ENCODE peak calls at places on chromosomes 16 and 17, in ten cellular contexts. V is Caco-2, G is heart right ventricle, A is left ventricle myocardium inferior, N is mucosa of descending colon, J is stomach, D is cardiac muscle cell, S is kidney, T is PC-3, H is GM23338. R is an unnamed sample. For H3K36me3, the result is how much of the 10 kb centered on the place peaks cover.

GRCh38 chr16:66361604-66362135 is 4.8 kb upstream of the CDH5 start:
- DNase-seq in V (no peak), G (no peak), A (no peak), N (no peak), J (no peak), D (no peak), S (no peak), T (no peak), H (no peak), R (no peak)

GRCh38 chr17:16363749-16364536 is 10.7 kb upstream of the CENPV start:
- DNase-seq in V (peak), G (peak), A (peak), N (no peak), J (peak), D (peak), S (no peak), T (peak), H (peak), R (peak)

GRCh38 chr16:55385363-55385762 is 61.4 kb downstream of the IRX6 start:
- DNase-seq in V (no peak), G (no peak), A (no peak), N (no peak), J (no peak), D (no peak), S (no peak), T (no peak), H (no peak), R (no peak)

GRCh38 chr17:3691539-3692166 is 4.3 kb downstream of the P2RX5 start:
- DNase-seq in V (no peak), G (no peak), A (no peak), N (peak), J (no peak), D (no peak), S (no peak), T (no peak), H (peak), R (no peak)

GRCh38 chr16:58029410-58029809 is 3.9 kb downstream of the MMP15 start:
- DNase-seq in V (no peak), G (no peak), A (no peak), N (no peak), J (no peak), D (no peak), S (no peak), T (no peak), H (no peak), R (no peak)

GRCh38 chr17:47999612-48000011 is 28.7 kb downstream of the CDK5RAP3 start:
- DNase-seq in V (peak), G (no peak), A (no peak), N (no peak), J (no peak), D (no peak), S (no peak), T (peak), H (no peak), R (no peak)

GRCh38 chr16:77062878-77063566 is 128.0 kb upstream of the MON1B start:
- DNase-seq in V (no peak), G (no peak), A (no peak), N (no peak), J (no peak), D (no peak), S (no peak), T (no peak), H (peak), R (no peak)

GRCh38 chr16:55508941-55509920 is at the start of gene LPCAT2:
- DNase-seq in V (peak), G (peak), A (peak), N (peak), J (peak), D (peak), S (peak), T (peak), H (peak), R (peak)

GRCh38 chr17:68591583-68591982 is 9.6 kb downstream of the FAM20A start:
- DNase-seq in V (no peak), G (peak), A (peak), N (no peak), J (no peak), D (no peak), S (peak), T (peak), H (peak), R (peak)

GRCh38 chr16:66751135-66751991 is at the start of gene DYNC1LI2:
- DNase-seq in V (peak), G (peak), A (peak), N (peak), J (peak), D (peak), S (peak), T (peak), H (peak), R (peak)

GRCh38 chr17:48047113-48047740 is 932 bp upstream of the NFE2L1 start:
- DNase-seq in V (peak), G (no peak), A (no peak), N (no peak), J (no peak), D (no peak), S (no peak), T (no peak), H (peak), R (no peak)

GRCh38 chr17:46770818-46771600 is 47.5 kb downstream of the WNT3 start:
- DNase-seq in V (peak), G (peak), A (peak), N (no peak), J (peak), D (peak), S (peak), T (peak), H (peak), R (peak)

GRCh38 chr17:56262854-56263253 is 109.6 kb downstream of the ANKFN1 start:
- DNase-seq in V (no peak), G (no peak), A (no peak), N (no peak), J (peak), D (no peak), S (no peak), T (peak), H (no peak), R (no peak)

GRCh38 chr17:31580331-31581021 is 189.0 kb downstream of the RAB11FIP4 start:
- DNase-seq in V (no peak), G (no peak), A (no peak), N (peak), J (peak), D (no peak), S (no peak), T (peak), H (no peak), R (no peak)

GRCh38 chr16:59684911-59685310 is 950.8 kb upstream of the GOT2 start:
- DNase-seq in V (no peak), G (no peak), A (no peak), N (no peak), J (no peak), D (no peak), S (no peak), T (no peak), H (no peak), R (no peak)

GRCh38 chr17:38742431-38743308 is 5.5 kb downstream of the PCGF2 start:
- DNase-seq in V (no peak), G (no peak), A (no peak), N (no peak), J (no peak), D (no peak), S (no peak), T (no peak), H (no peak), R (peak)

GRCh38 chr16:56860226-56861020 is 4.6 kb upstream of the SLC12A3 start:
- DNase-seq in V (peak), G (no peak), A (no peak), N (no peak), J (no peak), D (no peak), S (no peak), T (no peak), H (no peak), R (no peak)

GRCh38 chr17:40850287-40850972 is 16.6 kb downstream of the KRT12 start:
- DNase-seq in V (no peak), G (no peak), A (no peak), N (no peak), J (no peak), D (no peak), S (no peak), T (peak), H (no peak), R (no peak)

GRCh38 chr17:40598928-40599627 is 33.8 kb upstream of the CCR7 start:
- DNase-seq in V (no peak), G (no peak), A (no peak), N (no peak), J (no peak), D (no peak), S (peak), T (no peak), H (no peak), R (no peak)

GRCh38 chr16:56847173-56847948 is 17.6 kb upstream of the SLC12A3 start:
- DNase-seq in V (no peak), G (no peak), A (no peak), N (no peak), J (no peak), D (no peak), S (no peak), T (no peak), H (no peak), R (no peak)

GRCh38 chr17:39069114-39069756 is 82.2 kb downstream of the PLXDC1 start:
- DNase-seq in V (peak), G (no peak), A (no peak), N (no peak), J (no peak), D (peak), S (no peak), T (peak), H (peak), R (no peak)

GRCh38 chr16:2663553-2664521 is 18.5 kb upstream of the KCTD5 start:
- DNase-seq in V (no peak), G (no peak), A (no peak), N (no peak), J (no peak), D (no peak), S (no peak), T (peak), H (no peak), R (no peak)

GRCh38 chr16:57519796-57520360 is 16.5 kb downstream of the CCDC102A start:
- DNase-seq in V (peak), G (peak), A (peak), N (peak), J (peak), D (peak), S (peak), T (peak), H (peak), R (peak)

GRCh38 chr16:66619534-66620418 is 15.3 kb downstream of the CMTM3 start:
- DNase-seq in V (no peak), G (no peak), A (no peak), N (no peak), J (no peak), D (peak), S (peak), T (no peak), H (no peak), R (no peak)

GRCh38 chr16:85637808-85638186 is 24.7 kb downstream of the GSE1 start:
- DNase-seq in V (no peak), G (peak), A (peak), N (no peak), J (peak), D (no peak), S (peak), T (no peak), H (no peak), R (peak)

GRCh38 chr16:85750021-85750826 is 672 bp downstream of the C16orf74 start:
- DNase-seq in V (peak), G (peak), A (peak), N (peak), J (peak), D (peak), S (peak), T (peak), H (peak), R (peak)

GRCh38 chr17:9055281-9055680 is 34.0 kb downstream of the NTN1 start:
- DNase-seq in V (no peak), G (no peak), A (no peak), N (no peak), J (no peak), D (no peak), S (no peak), T (no peak), H (no peak), R (no peak)

GRCh38 chr17:77735051-77735340 is 223.5 kb upstream of the TNRC6C start:
- DNase-seq in V (no peak), G (peak), A (no peak), N (no peak), J (no peak), D (no peak), S (no peak), T (no peak), H (no peak), R (no peak)

GRCh38 chr16:62965831-62966230 is 929.6 kb upstream of the CDH8 start:
- DNase-seq in V (no peak), G (no peak), A (no peak), N (no peak), J (no peak), D (no peak), S (no peak), T (no peak), H (no peak), R (no peak)

GRCh38 chr17:57739402-57740224 is 5.5 kb downstream of the CCDC182 start:
- DNase-seq in V (peak), G (no peak), A (no peak), N (no peak), J (no peak), D (peak), S (no peak), T (peak), H (peak), R (no peak)

GRCh38 chr17:9004132-9004960 is 17.0 kb upstream of the NTN1 start:
- DNase-seq in V (no peak), G (no peak), A (no peak), N (no peak), J (no peak), D (no peak), S (no peak), T (no peak), H (peak), R (no peak)

GRCh38 chr16:15795615-15796014 is 61.2 kb downstream of the MYH11 start:
- DNase-seq in V (no peak), G (no peak), A (no peak), N (no peak), J (no peak), D (no peak), S (no peak), T (no peak), H (no peak), R (no peak)

GRCh38 chr16:52034830-52035229 is 512.1 kb downstream of the TOX3 start:
- DNase-seq in V (no peak), G (no peak), A (no peak), N (no peak), J (no peak), D (no peak), S (no peak), T (no peak), H (no peak), R (no peak)

GRCh38 chr16:50845296-50845695 is 103.4 kb downstream of the CYLD start:
- DNase-seq in V (no peak), G (no peak), A (no peak), N (no peak), J (no peak), D (no peak), S (no peak), T (no peak), H (no peak), R (no peak)

GRCh38 chr17:72097144-72097543 is 23.7 kb upstream of the SOX9 start:
- DNase-seq in V (no peak), G (no peak), A (no peak), N (no peak), J (no peak), D (no peak), S (no peak), T (peak), H (no peak), R (no peak)

GRCh38 chr16:87461466-87461975 is 31.3 kb downstream of the ZCCHC14 start:
- DNase-seq in V (peak), G (peak), A (peak), N (peak), J (peak), D (peak), S (peak), T (peak), H (peak), R (peak)

GRCh38 chr16:87931504-87931903 is 4.8 kb downstream of the CA5A start:
- DNase-seq in V (no peak), G (no peak), A (no peak), N (no peak), J (no peak), D (no peak), S (no peak), T (no peak), H (no peak), R (no peak)

DNA sequence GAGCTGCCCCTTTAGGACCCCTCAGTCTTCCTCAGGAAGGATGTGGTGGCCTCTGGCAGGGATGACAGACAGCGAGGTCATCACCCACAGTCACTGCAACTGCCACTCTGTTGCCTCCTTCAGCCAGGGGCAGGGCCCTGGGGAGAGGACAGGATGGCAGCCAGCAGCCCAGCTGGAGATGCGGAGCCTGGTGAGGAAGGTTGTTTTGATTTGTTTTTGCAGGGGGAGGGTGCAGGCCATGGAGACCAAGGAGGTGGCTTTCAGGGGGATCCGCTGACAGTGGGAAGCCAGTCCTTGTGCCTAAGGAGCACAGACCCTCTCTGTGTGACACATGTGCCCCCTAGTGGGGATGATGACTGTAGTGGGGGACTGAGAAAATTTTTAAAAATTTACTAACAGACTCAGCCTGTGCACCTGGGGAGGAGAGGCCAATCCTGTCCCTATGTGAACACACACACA is 7.4 kb downstream of the PRCD start:
- DNase-seq in V (peak), G (no peak), A (peak), N (no peak), J (peak), D (peak), S (peak), T (peak), H (peak), R (no peak)
- TF ChIP-seq CTCF in V (peak), G (peak), A (peak), N (peak), J (no peak), D (peak), S (peak), T (peak), H (peak), R (no peak)

DNA sequence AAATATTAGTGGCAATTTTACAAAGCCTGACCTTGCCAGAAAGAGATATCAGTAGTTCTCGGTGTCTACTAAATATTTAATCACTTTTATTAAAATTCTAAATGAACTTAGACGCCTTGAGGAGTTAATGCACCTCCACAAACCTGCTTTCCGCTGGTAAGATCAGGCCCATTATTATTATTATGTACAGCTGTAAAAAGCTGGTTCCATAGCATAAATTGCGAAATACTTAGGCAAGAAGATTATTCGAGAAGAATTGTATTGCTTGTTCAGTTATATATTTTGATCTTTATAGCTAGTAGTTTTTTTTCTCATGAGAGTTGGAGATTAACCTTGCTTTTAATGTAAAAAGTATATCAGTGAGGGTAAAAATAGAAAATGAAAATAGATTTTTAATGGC is 250.5 kb upstream of the TBX2 start:
- DNase-seq in V (no peak), G (no peak), A (no peak), N (no peak), J (no peak), D (no peak), S (no peak), T (no peak), H (no peak), R (no peak)
- H3K36me3 ChIP-seq in V (under half), G (under half), A (under half), N (under half), J (under half), D (under half), S (under half), T (under half), H (under half), R (under half)

DNA sequence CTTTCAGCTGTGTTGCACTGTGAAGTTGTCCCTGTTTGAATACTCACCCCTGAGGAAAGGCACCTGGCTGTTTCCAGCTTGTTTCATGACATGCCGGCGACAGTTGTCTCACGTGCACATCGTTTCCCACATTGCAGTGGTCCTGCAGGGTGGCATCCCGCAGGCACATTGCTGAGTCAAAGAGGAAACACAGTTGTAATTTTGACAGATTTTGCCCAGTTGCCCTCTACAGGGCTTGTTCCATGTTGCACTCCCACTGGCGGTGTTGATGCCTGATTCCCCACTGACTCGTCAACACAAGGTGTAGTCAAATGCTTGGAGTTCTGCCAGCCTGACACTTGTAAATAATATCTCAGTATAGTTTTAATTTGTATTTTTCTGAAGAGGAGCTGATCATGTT is 23.8 kb downstream of the EPN2 start:
- DNase-seq in V (no peak), G (no peak), A (no peak), N (no peak), J (no peak), D (no peak), S (no peak), T (peak), H (no peak), R (no peak)
- TF ChIP-seq CTCF in V (peak), G (no peak), A (peak), N (no peak), J (no peak), D (no peak), S (no peak), T (peak), H (no peak), R (no peak)

GRCh38 chr16:730666-731509 is 4.0 kb downstream of the HAGHL start:
- DNase-seq in V (no peak), G (no peak), A (no peak), N (peak), J (no peak), D (no peak), S (peak), T (no peak), H (no peak), R (peak)
- H3K36me3 ChIP-seq in V (under half), G (half or more), A (under half), N (under half), J (under half), D (under half), S (under half), T (under half), H (under half), R (under half)

DNA sequence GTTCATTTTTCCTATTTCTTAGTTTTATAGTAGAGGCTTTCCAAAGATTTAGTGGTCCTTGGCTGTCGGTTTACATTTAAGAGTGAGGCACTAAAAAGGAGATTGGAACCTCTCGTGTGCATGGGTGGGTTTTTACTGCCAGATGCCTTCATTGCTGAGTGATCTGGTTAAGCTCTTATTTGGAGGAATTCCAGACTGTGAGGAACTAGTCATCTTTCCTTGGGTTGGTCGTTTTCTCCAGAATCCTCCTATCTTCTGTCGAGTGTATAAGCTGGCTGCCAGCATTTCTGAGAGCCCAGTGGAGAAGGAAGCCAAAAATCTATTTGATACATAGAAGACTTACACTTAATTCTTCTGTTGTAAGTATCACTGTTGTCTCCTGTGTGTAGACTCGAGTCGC is 22.6 kb downstream of the IST1 start:
- DNase-seq in V (no peak), G (no peak), A (no peak), N (no peak), J (no peak), D (no peak), S (no peak), T (no peak), H (no peak), R (no peak)
- TF ChIP-seq CTCF in V (no peak), G (no peak), A (no peak), N (no peak), J (no peak), D (no peak), S (no peak), T (no peak), H (no peak), R (no peak)

GRCh38 chr17:29093090-29093871 is 50.3 kb downstream of the PIPOX start:
- DNase-seq in V (no peak), G (no peak), A (no peak), N (no peak), J (no peak), D (no peak), S (no peak), T (no peak), H (no peak), R (no peak)

GRCh38 chr17:29091591-29092291 is 48.8 kb downstream of the PIPOX start:
- DNase-seq in V (no peak), G (no peak), A (no peak), N (no peak), J (no peak), D (no peak), S (no peak), T (no peak), H (no peak), R (no peak)

GRCh38 chr17:29090746-29091395 is 47.9 kb downstream of the PIPOX start:
- DNase-seq in V (peak), G (no peak), A (no peak), N (no peak), J (no peak), D (no peak), S (no peak), T (no peak), H (no peak), R (peak)

GRCh38 chr17:29086628-29087332 is 43.8 kb downstream of the PIPOX start:
- DNase-seq in V (no peak), G (no peak), A (no peak), N (no peak), J (no peak), D (no peak), S (no peak), T (no peak), H (peak), R (no peak)

GRCh38 chr17:29089601-29090044 is 46.7 kb downstream of the PIPOX start:
- DNase-seq in V (no peak), G (no peak), A (peak), N (no peak), J (no peak), D (no peak), S (no peak), T (no peak), H (no peak), R (no peak)
- H3K36me3 ChIP-seq in V (under half), G (half or more), A (half or more), N (under half), J (half or more), D (half or more), S (under half), T (under half), H (under half), R (half or more)

R was measured in pancreas.